ENCODE peak calls at places on chromosome 21, in six cellular contexts. One of them, this sample, is unnamed.

GRCh38 chr21:30478015-30478414 is 2.2 kb downstream of the KRTAP19-1 start:
- DNase-seq in GM06990: no peak
- DNase-seq in neural crest cell: no peak
- DNase-seq in thoracic aorta: no peak
- DNase-seq in coronary artery: no peak
- DNase-seq in cardiac muscle cell: peak; percentile 12
- DNase-seq in this sample: no peak

GRCh38 chr21:43703068-43703880 is 15.7 kb upstream of the PDXK start:
- DNase-seq in thoracic aorta: no peak
- DNase-seq in neural crest cell: peak; percentile 33
- DNase-seq in GM06990: no peak
- DNase-seq in cardiac muscle cell: peak; percentile 64
- DNase-seq in coronary artery: no peak
- DNase-seq in this sample: no peak

GRCh38 chr21:32572574-32573420 is 12.5 kb downstream of the TCP10L start:
- DNase-seq in neural crest cell: no peak
- DNase-seq in cardiac muscle cell: no peak
- DNase-seq in GM06990: no peak
- DNase-seq in thoracic aorta: no peak
- DNase-seq in coronary artery: no peak
- DNase-seq in this sample: no peak

GRCh38 chr21:43268804-43269186 is 100.0 kb downstream of the CRYAA start:
- DNase-seq in coronary artery: no peak
- DNase-seq in GM06990: no peak
- DNase-seq in neural crest cell: no peak
- DNase-seq in thoracic aorta: no peak
- DNase-seq in cardiac muscle cell: no peak
- DNase-seq in this sample: no peak

GRCh38 chr21:42193131-42193671 is 25.7 kb upstream of the ABCG1 start:
- DNase-seq in thoracic aorta: no peak
- DNase-seq in GM06990: no peak
- DNase-seq in cardiac muscle cell: no peak
- DNase-seq in neural crest cell: no peak
- DNase-seq in coronary artery: no peak
- DNase-seq in this sample: no peak

GRCh38 chr21:26800001-26800400 is 45.2 kb downstream of the ADAMTS1 start:
- DNase-seq in cardiac muscle cell: peak; percentile 19
- DNase-seq in coronary artery: no peak
- DNase-seq in GM06990: no peak
- DNase-seq in thoracic aorta: no peak
- DNase-seq in neural crest cell: no peak
- DNase-seq in this sample: no peak

GRCh38 chr21:46607605-46608004 is 2.7 kb upstream of the S100B start:
- DNase-seq in coronary artery: no peak
- DNase-seq in thoracic aorta: no peak
- DNase-seq in cardiac muscle cell: no peak
- DNase-seq in neural crest cell: no peak
- DNase-seq in GM06990: no peak
- DNase-seq in this sample: no peak

GRCh38 chr21:30674312-30674711 is 31.6 kb downstream of the KRTAP20-3 start:
- DNase-seq in thoracic aorta: no peak
- DNase-seq in coronary artery: no peak
- DNase-seq in cardiac muscle cell: no peak
- DNase-seq in GM06990: no peak
- DNase-seq in neural crest cell: no peak
- DNase-seq in this sample: no peak

GRCh38 chr21:33033094-33033951 is 7.6 kb downstream of the OLIG2 start:
- DNase-seq in neural crest cell: no peak
- DNase-seq in GM06990: no peak
- DNase-seq in cardiac muscle cell: no peak
- DNase-seq in coronary artery: no peak
- DNase-seq in thoracic aorta: no peak
- DNase-seq in this sample: peak; percentile 24

DNA sequence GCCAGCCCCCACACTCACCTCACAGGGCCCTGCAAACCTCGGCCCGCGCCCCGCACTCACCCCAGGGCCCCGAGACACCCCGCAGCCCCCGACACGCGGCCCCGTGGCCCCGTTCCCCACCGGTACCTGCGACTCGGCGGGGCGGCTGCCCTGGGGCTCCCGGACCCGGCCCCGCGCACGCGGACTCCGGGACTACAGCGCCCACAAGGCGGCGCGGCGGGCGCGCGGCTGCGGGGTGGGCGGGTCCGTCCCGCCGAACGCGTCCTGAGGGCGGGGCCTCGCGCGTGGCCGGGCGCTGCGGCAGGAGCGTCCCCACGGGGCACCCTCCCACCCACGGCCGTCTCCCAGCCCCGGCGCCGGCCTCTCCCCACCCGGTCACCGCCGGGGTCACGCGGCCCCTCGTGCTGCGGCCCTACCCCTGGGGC is at the start of gene SLC19A1:
- DNase-seq in thoracic aorta: no peak
- DNase-seq in cardiac muscle cell: peak; percentile 79
- DNase-seq in coronary artery: peak; percentile 78
- DNase-seq in GM06990: peak; percentile 83
- DNase-seq in neural crest cell: peak; percentile 59
- DNase-seq in this sample: peak; percentile 99
- TF ChIP-seq CTCF in thoracic aorta: peak; percentile 34
- TF ChIP-seq CTCF in cardiac muscle cell: peak; percentile 19
- TF ChIP-seq CTCF in coronary artery: no peak
- TF ChIP-seq CTCF in GM06990: no peak
- TF ChIP-seq CTCF in neural crest cell: peak; percentile 51
- TF ChIP-seq CTCF in this sample: peak; percentile 15

GRCh38 chr21:28089599-28090421 is 902.9 kb downstream of the LTN1 start:
- DNase-seq in cardiac muscle cell: no peak
- DNase-seq in GM06990: no peak
- DNase-seq in neural crest cell: no peak
- DNase-seq in coronary artery: no peak
- DNase-seq in thoracic aorta: no peak
- DNase-seq in this sample: no peak
- TF ChIP-seq CTCF in cardiac muscle cell: no peak
- TF ChIP-seq CTCF in GM06990: no peak
- TF ChIP-seq CTCF in neural crest cell: no peak
- TF ChIP-seq CTCF in coronary artery: no peak
- TF ChIP-seq CTCF in thoracic aorta: no peak
- TF ChIP-seq CTCF in this sample: no peak

GRCh38 chr21:34762761-34763160 is 94.0 kb downstream of the CLIC6 start:
- DNase-seq in neural crest cell: no peak
- DNase-seq in thoracic aorta: no peak
- DNase-seq in coronary artery: no peak
- DNase-seq in GM06990: no peak
- DNase-seq in cardiac muscle cell: no peak
- DNase-seq in this sample: no peak
- TF ChIP-seq CTCF in neural crest cell: no peak
- TF ChIP-seq CTCF in thoracic aorta: no peak
- TF ChIP-seq CTCF in coronary artery: no peak
- TF ChIP-seq CTCF in GM06990: no peak
- TF ChIP-seq CTCF in cardiac muscle cell: no peak
- TF ChIP-seq CTCF in this sample: no peak

GRCh38 chr21:36626791-36627190 is 72.1 kb upstream of the SIM2 start:
- DNase-seq in cardiac muscle cell: no peak
- DNase-seq in thoracic aorta: no peak
- DNase-seq in coronary artery: no peak
- DNase-seq in neural crest cell: no peak
- DNase-seq in GM06990: no peak
- DNase-seq in this sample: no peak

GRCh38 chr21:36627242-36627641 is 71.7 kb upstream of the SIM2 start:
- DNase-seq in coronary artery: no peak
- DNase-seq in neural crest cell: no peak
- DNase-seq in thoracic aorta: no peak
- DNase-seq in cardiac muscle cell: no peak
- DNase-seq in GM06990: no peak
- DNase-seq in this sample: no peak

GRCh38 chr21:36629061-36629460 is 69.9 kb upstream of the SIM2 start:
- DNase-seq in GM06990: no peak
- DNase-seq in cardiac muscle cell: no peak
- DNase-seq in neural crest cell: no peak
- DNase-seq in coronary artery: no peak
- DNase-seq in thoracic aorta: no peak
- DNase-seq in this sample: no peak

GRCh38 chr21:36628096-36628495 is 70.8 kb upstream of the SIM2 start:
- DNase-seq in cardiac muscle cell: no peak
- DNase-seq in coronary artery: no peak
- DNase-seq in thoracic aorta: no peak
- DNase-seq in neural crest cell: no peak
- DNase-seq in GM06990: no peak
- DNase-seq in this sample: no peak

GRCh38 chr21:36630485-36631206 is 68.3 kb upstream of the SIM2 start:
- DNase-seq in thoracic aorta: no peak
- DNase-seq in cardiac muscle cell: peak; percentile 81
- DNase-seq in neural crest cell: peak; percentile 75
- DNase-seq in coronary artery: no peak
- DNase-seq in GM06990: peak; percentile 18
- DNase-seq in this sample: peak; percentile 74
- TF ChIP-seq CTCF in thoracic aorta: peak; percentile 49
- TF ChIP-seq CTCF in cardiac muscle cell: peak; percentile 79
- TF ChIP-seq CTCF in neural crest cell: peak; percentile 79
- TF ChIP-seq CTCF in coronary artery: peak; percentile 32
- TF ChIP-seq CTCF in GM06990: peak; percentile 72
- TF ChIP-seq CTCF in this sample: peak; percentile 80

GRCh38 chr21:39854572-39854971 is 12.7 kb upstream of the PCP4 start:
- DNase-seq in neural crest cell: no peak
- DNase-seq in coronary artery: no peak
- DNase-seq in thoracic aorta: no peak
- DNase-seq in GM06990: no peak
- DNase-seq in cardiac muscle cell: no peak
- DNase-seq in this sample: no peak
- TF ChIP-seq CTCF in neural crest cell: no peak
- TF ChIP-seq CTCF in coronary artery: no peak
- TF ChIP-seq CTCF in thoracic aorta: no peak
- TF ChIP-seq CTCF in GM06990: no peak
- TF ChIP-seq CTCF in cardiac muscle cell: no peak
- TF ChIP-seq CTCF in this sample: no peak

This sample was measured in GM20000.